ENCODE peak calls at places on chromosomes 11 and 22, in seven cellular contexts. N is HCT116, Q is foreskin fibroblast, B is bronchial epithelial cell, Z is endothelial cell, J is GM06990, S is A549. G is an unnamed sample.

GRCh38 chr22:48618326-48618725 is 1209.3 kb downstream of the BRD1 start:
- DNase-seq in J (no peak), Q (no peak), Z (no peak), B (no peak), N (no peak), S (no peak), G (no peak)

GRCh38 chr22:27329471-27329870 is 472.1 kb downstream of the MN1 start:
- DNase-seq in J (no peak), B (no peak), S (no peak), Q (no peak), Z (no peak), N (no peak), G (no peak)

GRCh38 chr11:133162228-133162627 is 370.1 kb downstream of the OPCML start:
- DNase-seq in B (no peak), Q (no peak), Z (no peak), S (no peak), N (no peak), J (no peak), G (no peak)

GRCh38 chr11:45768486-45768885 is 36.5 kb upstream of the SLC35C1 start:
- DNase-seq in J (no peak), Z (no peak), N (no peak), Q (no peak), S (no peak), B (no peak), G (no peak)

GRCh38 chr11:99370557-99371200 is 349.9 kb downstream of the CNTN5 start:
- DNase-seq in Z (no peak), Q (no peak), B (peak), N (no peak), S (no peak), J (no peak), G (no peak)

GRCh38 chr11:23846902-23847422 is 649.9 kb upstream of the LUZP2 start:
- DNase-seq in Q (no peak), N (no peak), J (no peak), S (no peak), Z (no peak), B (no peak), G (no peak)

GRCh38 chr11:84969103-84969502 is 658.0 kb downstream of the DLG2 start:
- DNase-seq in J (no peak), Q (no peak), N (no peak), B (no peak), Z (no peak), S (no peak), G (no peak)

GRCh38 chr22:28332410-28332809 is 347.2 kb downstream of the TTC28 start:
- DNase-seq in Q (peak), S (no peak), B (no peak), J (no peak), Z (no peak), N (no peak), G (no peak)

GRCh38 chr11:95412074-95412473 is 181.1 kb upstream of the SESN3 start:
- DNase-seq in S (no peak), J (no peak), Z (no peak), B (peak), Q (no peak), N (no peak), G (no peak)

GRCh38 chr11:12043959-12044772 is 35.7 kb upstream of the DKK3 start:
- DNase-seq in Z (peak), J (no peak), B (peak), N (peak), S (peak), Q (peak), G (no peak)

GRCh38 chr11:864118-864827 is 21.6 kb downstream of the TSPAN4 start:
- DNase-seq in S (no peak), J (no peak), Q (no peak), B (no peak), N (no peak), Z (no peak), G (no peak)

GRCh38 chr22:46969491-46969890 is 207.0 kb downstream of the TBC1D22A start:
- DNase-seq in J (peak), B (no peak), S (no peak), Q (no peak), Z (no peak), N (no peak), G (no peak)

GRCh38 chr11:94219771-94220170 is 84.6 kb upstream of the IZUMO1R start:
- DNase-seq in B (no peak), S (no peak), N (no peak), Z (no peak), Q (no peak), J (no peak), G (no peak)

GRCh38 chr22:38468761-38469305 is 937 bp downstream of the KDELR3 start:
- DNase-seq in B (no peak), J (no peak), S (no peak), Z (no peak), Q (no peak), N (no peak), G (peak)

GRCh38 chr22:31630331-31631329 is 31.4 kb downstream of the PISD start:
- DNase-seq in Z (peak), B (peak), J (peak), N (no peak), S (peak), Q (peak), G (peak)
- TF ChIP-seq CTCF in Z (no peak), B (peak), J (peak), N (no peak), S (no peak), Q (peak), G (no peak)

DNA sequence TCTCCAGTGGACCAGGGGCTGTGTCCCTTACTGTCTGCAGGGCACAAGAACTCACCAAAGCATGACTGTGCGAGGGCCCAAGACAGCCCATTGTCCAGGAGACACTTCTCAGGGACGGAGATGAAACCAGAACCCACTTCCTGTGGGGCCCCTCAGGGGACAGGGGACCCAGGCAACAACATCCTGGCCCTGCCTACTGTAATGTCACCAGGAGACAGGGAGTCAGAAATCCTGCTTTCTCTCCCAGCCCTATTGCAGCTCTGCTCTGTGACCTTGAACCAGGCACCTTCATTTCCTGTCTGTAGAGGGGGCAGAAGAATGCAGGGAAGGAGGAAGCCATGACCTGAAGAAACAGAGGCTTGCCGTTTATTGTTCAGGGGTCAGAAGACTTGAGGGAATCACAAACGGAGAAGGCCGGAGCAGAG is 98.0 kb downstream of the NAT10 start:
- DNase-seq in Z (no peak), J (no peak), N (no peak), S (no peak), B (no peak), Q (no peak), G (no peak)
- TF ChIP-seq CTCF in Z (no peak), J (peak), N (no peak), S (no peak), B (no peak), Q (no peak), G (no peak)

DNA sequence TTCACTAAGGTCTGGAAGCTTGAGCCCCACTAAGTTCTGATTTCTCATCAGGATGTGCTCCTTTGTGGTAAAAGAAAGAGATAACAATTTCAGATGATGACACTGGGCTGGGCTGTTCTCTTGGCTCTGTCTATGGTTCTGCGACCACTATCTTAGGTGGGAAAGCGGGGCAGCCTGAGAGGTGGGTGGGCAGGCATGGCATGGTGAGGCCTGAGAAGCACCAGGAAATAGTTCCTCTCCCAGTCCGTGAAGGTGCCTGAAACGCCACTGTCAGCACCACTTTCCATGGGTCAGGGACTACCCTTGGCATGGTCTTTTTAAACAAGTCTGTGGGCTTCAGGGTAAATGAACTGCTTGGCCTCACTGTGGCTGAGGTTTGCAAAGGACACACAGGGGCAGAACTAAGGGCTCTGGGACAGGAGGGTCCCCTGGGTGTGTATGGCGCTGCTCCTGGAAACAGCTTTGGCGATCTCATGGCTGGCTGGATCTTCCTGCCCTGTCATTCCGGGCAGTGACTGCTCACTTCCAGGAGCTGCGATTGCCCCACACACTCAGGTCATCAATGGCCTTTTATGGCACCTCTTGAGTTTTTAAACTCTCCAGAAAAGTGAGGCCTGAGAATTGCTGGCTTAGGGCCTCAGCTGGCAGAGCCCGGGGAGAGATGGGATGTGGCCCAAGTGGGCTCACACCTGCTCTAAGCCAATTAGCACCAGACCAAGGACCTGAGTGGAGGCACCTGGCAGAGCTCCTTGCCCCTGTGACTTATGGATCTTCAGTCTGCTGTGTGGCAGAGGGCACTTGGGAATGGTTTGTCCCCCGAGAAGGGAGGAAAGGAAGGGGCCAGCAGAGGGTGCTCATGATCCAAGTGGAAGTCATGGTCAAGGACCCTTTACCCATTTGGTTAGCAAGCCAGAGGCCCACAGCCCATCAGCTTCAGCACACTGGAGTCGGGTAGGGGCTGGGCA is 55.6 kb upstream of the LYVE1 start:
- DNase-seq in J (no peak), B (no peak), Q (no peak), Z (no peak), N (peak), S (peak), G (peak)
- TF ChIP-seq CTCF in J (peak), B (peak), Q (peak), Z (no peak), N (peak), S (peak), G (peak)

GRCh38 chr11:41286751-41287150 is 172.7 kb downstream of the LRRC4C start:
- DNase-seq in S (no peak), Z (no peak), Q (no peak), N (no peak), B (no peak), J (no peak), G (no peak)

GRCh38 chr11:41283196-41283930 is 176.1 kb downstream of the LRRC4C start:
- DNase-seq in S (no peak), Z (no peak), N (no peak), B (no peak), Q (no peak), J (no peak), G (no peak)

GRCh38 chr11:41282436-41282835 is 177.0 kb downstream of the LRRC4C start:
- DNase-seq in B (no peak), N (no peak), Z (no peak), J (no peak), S (no peak), Q (no peak), G (no peak)

DNA sequence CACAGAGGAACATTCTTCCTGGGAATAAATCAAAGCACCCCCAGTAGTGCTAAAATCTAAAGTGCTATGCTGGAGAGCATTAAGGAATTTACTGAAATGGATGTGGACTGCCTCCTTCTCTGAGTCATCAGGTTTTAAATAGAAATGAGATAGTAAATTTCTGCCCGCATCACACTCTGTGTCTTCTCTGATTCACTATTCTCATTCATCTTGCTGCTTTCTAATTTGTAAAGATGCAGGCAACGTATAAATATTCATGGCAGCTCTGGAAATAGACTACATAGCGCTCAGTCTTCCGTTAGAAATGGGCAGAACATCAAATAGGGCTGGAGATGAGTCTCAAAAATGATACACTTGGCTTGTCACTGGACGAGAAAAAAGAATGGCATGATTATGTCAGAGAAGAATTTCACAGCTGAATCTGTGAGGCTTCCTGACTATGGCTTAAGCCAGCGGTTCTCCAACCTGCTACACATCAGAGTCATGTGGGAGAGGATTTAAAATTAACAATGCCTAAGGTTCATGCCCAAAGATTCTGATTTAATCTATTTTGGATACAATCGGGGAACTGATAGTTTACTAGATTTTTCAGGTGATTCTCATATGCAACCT is 178.2 kb downstream of the LRRC4C start:
- DNase-seq in N (no peak), J (no peak), Q (no peak), S (no peak), B (no peak), Z (no peak), G (no peak)
- TF ChIP-seq CTCF in N (no peak), J (no peak), Q (no peak), S (no peak), B (no peak), Z (no peak), G (no peak)

DNA sequence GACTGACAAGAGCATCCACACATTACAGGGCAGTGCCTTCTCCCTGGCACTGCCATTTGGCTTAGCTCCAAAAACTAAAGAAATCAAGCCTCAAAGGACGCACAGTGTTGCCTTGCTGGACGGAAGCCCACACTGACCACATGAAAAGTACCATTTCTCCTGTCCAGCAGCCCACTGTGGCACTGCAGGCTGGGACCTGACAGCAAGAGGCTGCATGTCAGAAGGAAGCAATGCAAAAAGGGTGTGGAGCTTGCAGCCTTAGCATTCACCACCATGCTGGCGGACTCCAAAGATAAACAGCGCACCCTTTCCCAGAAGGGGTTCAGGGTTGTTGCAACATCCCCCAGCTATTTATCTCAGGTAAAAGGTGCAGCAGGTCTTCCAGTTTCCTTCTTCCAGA is 109.3 kb upstream of the BMAL1 start:
- DNase-seq in N (no peak), S (no peak), J (no peak), Z (no peak), B (peak), Q (no peak), G (no peak)
- TF ChIP-seq CTCF in N (no peak), S (no peak), J (no peak), Z (no peak), B (no peak), Q (no peak), G (no peak)

GRCh38 chr11:5722622-5723021 is 13.6 kb upstream of the OR56B1 start:
- DNase-seq in N (no peak), S (no peak), Q (no peak), J (no peak), Z (no peak), B (no peak), G (no peak)
- TF ChIP-seq CTCF in N (no peak), S (no peak), Q (no peak), J (no peak), Z (no peak), B (no peak), G (no peak)

GRCh38 chr11:69928124-69928523 is 108.9 kb upstream of the FGF3 start:
- DNase-seq in B (no peak), S (no peak), N (no peak), J (no peak), Q (no peak), Z (no peak), G (peak)
- TF ChIP-seq CTCF in B (no peak), S (no peak), N (no peak), J (no peak), Q (no peak), Z (no peak), G (no peak)

GRCh38 chr11:116646191-116646590 is 126.6 kb downstream of the BUD13 start:
- DNase-seq in J (no peak), S (no peak), Z (no peak), B (no peak), N (no peak), Q (no peak), G (no peak)

GRCh38 chr11:116643521-116643920 is 129.3 kb downstream of the BUD13 start:
- DNase-seq in Q (no peak), Z (no peak), S (no peak), B (no peak), N (no peak), J (no peak), G (no peak)

GRCh38 chr11:116642902-116643301 is 129.9 kb downstream of the BUD13 start:
- DNase-seq in Z (no peak), N (no peak), S (no peak), Q (no peak), B (no peak), J (no peak), G (no peak)

GRCh38 chr11:116644201-116644947 is 128.4 kb downstream of the BUD13 start:
- DNase-seq in Z (no peak), B (no peak), J (no peak), N (no peak), Q (no peak), S (no peak), G (no peak)

GRCh38 chr11:116644948-116645305 is 127.9 kb downstream of the BUD13 start:
- DNase-seq in Q (no peak), N (no peak), J (no peak), B (no peak), Z (no peak), S (no peak), G (no peak)
- TF ChIP-seq CTCF in Q (no peak), N (no peak), J (no peak), B (no peak), Z (no peak), S (no peak), G (no peak)

GRCh38 chr11:101434241-101434640 is 149.6 kb downstream of the TRPC6 start:
- DNase-seq in J (no peak), N (no peak), S (no peak), Q (no peak), Z (no peak), B (peak), G (no peak)

GRCh38 chr11:101430236-101430635 is 153.6 kb downstream of the TRPC6 start:
- DNase-seq in Z (no peak), N (no peak), B (no peak), S (no peak), J (no peak), Q (no peak), G (no peak)

GRCh38 chr11:101429708-101430107 is 154.1 kb downstream of the TRPC6 start:
- DNase-seq in B (no peak), J (no peak), Q (no peak), Z (no peak), N (no peak), S (no peak), G (no peak)

GRCh38 chr11:101428918-101429317 is 154.9 kb downstream of the TRPC6 start:
- DNase-seq in Z (no peak), J (no peak), S (no peak), B (peak), Q (no peak), N (peak), G (no peak)
- TF ChIP-seq CTCF in Z (peak), J (peak), S (peak), B (peak), Q (peak), N (peak), G (no peak)

GRCh38 chr11:70510106-70510505 is 111.8 kb downstream of the CTTN start:
- DNase-seq in S (no peak), N (no peak), Q (no peak), J (no peak), B (no peak), Z (no peak), G (peak)

GRCh38 chr11:70510571-70510970 is 112.2 kb downstream of the CTTN start:
- DNase-seq in Z (no peak), J (no peak), N (no peak), B (no peak), Q (no peak), S (no peak), G (peak)

GRCh38 chr11:70512716-70513115 is 114.4 kb downstream of the CTTN start:
- DNase-seq in Q (no peak), S (no peak), J (no peak), N (no peak), B (no peak), Z (no peak), G (no peak)

GRCh38 chr11:70509476-70509875 is 111.1 kb downstream of the CTTN start:
- DNase-seq in Q (no peak), Z (no peak), N (no peak), S (no peak), B (no peak), J (no peak), G (peak)

GRCh38 chr11:70511345-70511744 is 113.0 kb downstream of the CTTN start:
- DNase-seq in B (no peak), N (no peak), S (no peak), J (no peak), Z (no peak), Q (no peak), G (no peak)
- TF ChIP-seq CTCF in B (no peak), N (peak), S (no peak), J (no peak), Z (peak), Q (no peak), G (no peak)